ENCODE peak calls at places on chromosomes 7 and 10, in six cellular contexts. One of them, this sample, is unnamed.

GRCh38 chr10:71889388-71889987 is 38.4 kb upstream of the PSAP start:
- DNase-seq in RWPE2: no peak
- DNase-seq in lower lobe of right lung: no peak
- DNase-seq in astrocyte of the spinal cord: no peak
- DNase-seq in HCT116: no peak
- DNase-seq in K562: no peak
- DNase-seq in this sample: no peak

GRCh38 chr10:24894728-24895127 is 57.7 kb downstream of the PRTFDC1 start:
- DNase-seq in RWPE2: no peak
- DNase-seq in lower lobe of right lung: no peak
- DNase-seq in astrocyte of the spinal cord: no peak
- DNase-seq in HCT116: no peak
- DNase-seq in K562: no peak
- DNase-seq in this sample: no peak

GRCh38 chr10:27197980-27198645 is 42.5 kb downstream of the ACBD5 start:
- DNase-seq in RWPE2: no peak
- DNase-seq in lower lobe of right lung: no peak
- DNase-seq in astrocyte of the spinal cord: no peak
- DNase-seq in HCT116: no peak
- DNase-seq in K562: no peak
- DNase-seq in this sample: no peak

GRCh38 chr7:6259257-6259656 is 13.2 kb downstream of the CYTH3 start:
- DNase-seq in RWPE2: no peak
- DNase-seq in lower lobe of right lung: no peak
- DNase-seq in astrocyte of the spinal cord: no peak
- DNase-seq in HCT116: no peak
- DNase-seq in K562: no peak
- DNase-seq in this sample: no peak

GRCh38 chr10:30811665-30812017 is 182.1 kb upstream of the LYZL2 start:
- DNase-seq in RWPE2: no peak
- DNase-seq in lower lobe of right lung: no peak
- DNase-seq in astrocyte of the spinal cord: no peak
- DNase-seq in HCT116: no peak
- DNase-seq in K562: no peak
- DNase-seq in this sample: no peak

GRCh38 chr7:17807242-17807641 is 133.1 kb downstream of the SNX13 start:
- DNase-seq in RWPE2: no peak
- DNase-seq in lower lobe of right lung: no peak
- DNase-seq in astrocyte of the spinal cord: no peak
- DNase-seq in HCT116: no peak
- DNase-seq in K562: peak
- DNase-seq in this sample: no peak

GRCh38 chr7:158863611-158864506 is 7.5 kb downstream of the DYNC2I1 start:
- DNase-seq in RWPE2: peak
- DNase-seq in lower lobe of right lung: peak
- DNase-seq in astrocyte of the spinal cord: peak
- DNase-seq in HCT116: peak
- DNase-seq in K562: peak
- DNase-seq in this sample: no peak

GRCh38 chr10:103564116-103564501 is 70.6 kb downstream of the NEURL1 start:
- DNase-seq in RWPE2: no peak
- DNase-seq in lower lobe of right lung: no peak
- DNase-seq in astrocyte of the spinal cord: no peak
- DNase-seq in HCT116: no peak
- DNase-seq in K562: no peak
- DNase-seq in this sample: no peak

GRCh38 chr7:19404912-19405329 is 259.7 kb upstream of the FERD3L start:
- DNase-seq in RWPE2: peak
- DNase-seq in lower lobe of right lung: no peak
- DNase-seq in astrocyte of the spinal cord: peak
- DNase-seq in HCT116: peak
- DNase-seq in K562: no peak
- DNase-seq in this sample: no peak

GRCh38 chr7:45592230-45592991 is 18.2 kb downstream of the ADCY1 start:
- DNase-seq in RWPE2: peak
- DNase-seq in lower lobe of right lung: no peak
- DNase-seq in astrocyte of the spinal cord: no peak
- DNase-seq in HCT116: no peak
- DNase-seq in K562: no peak
- DNase-seq in this sample: no peak

GRCh38 chr7:158958618-158959017 is 102.3 kb downstream of the DYNC2I1 start:
- DNase-seq in RWPE2: no peak
- DNase-seq in lower lobe of right lung: no peak
- DNase-seq in astrocyte of the spinal cord: no peak
- DNase-seq in HCT116: no peak
- DNase-seq in K562: no peak
- DNase-seq in this sample: peak

GRCh38 chr7:12607134-12607533 is 36.6 kb downstream of the SCIN start:
- DNase-seq in RWPE2: no peak
- DNase-seq in lower lobe of right lung: no peak
- DNase-seq in astrocyte of the spinal cord: no peak
- DNase-seq in HCT116: no peak
- DNase-seq in K562: no peak
- DNase-seq in this sample: no peak

GRCh38 chr7:43394441-43395130 is 188.3 kb upstream of the STK17A start:
- DNase-seq in RWPE2: no peak
- DNase-seq in lower lobe of right lung: no peak
- DNase-seq in astrocyte of the spinal cord: no peak
- DNase-seq in HCT116: no peak
- DNase-seq in K562: peak
- DNase-seq in this sample: no peak

GRCh38 chr7:157644946-157645345 is 308.1 kb downstream of the DNAJB6 start:
- DNase-seq in RWPE2: no peak
- DNase-seq in lower lobe of right lung: no peak
- DNase-seq in astrocyte of the spinal cord: no peak
- DNase-seq in HCT116: no peak
- DNase-seq in K562: no peak
- DNase-seq in this sample: no peak

GRCh38 chr7:10815546-10815945 is 158.1 kb upstream of the PHF14 start:
- DNase-seq in RWPE2: no peak
- DNase-seq in lower lobe of right lung: no peak
- DNase-seq in astrocyte of the spinal cord: no peak
- DNase-seq in HCT116: no peak
- DNase-seq in K562: no peak
- DNase-seq in this sample: no peak
- H3K4me3 ChIP-seq in RWPE2: no peak
- H3K4me3 ChIP-seq in lower lobe of right lung: no peak
- H3K4me3 ChIP-seq in astrocyte of the spinal cord: no peak
- H3K4me3 ChIP-seq in HCT116: no peak
- H3K4me3 ChIP-seq in K562: no peak
- H3K4me3 ChIP-seq in this sample: no peak

DNA sequence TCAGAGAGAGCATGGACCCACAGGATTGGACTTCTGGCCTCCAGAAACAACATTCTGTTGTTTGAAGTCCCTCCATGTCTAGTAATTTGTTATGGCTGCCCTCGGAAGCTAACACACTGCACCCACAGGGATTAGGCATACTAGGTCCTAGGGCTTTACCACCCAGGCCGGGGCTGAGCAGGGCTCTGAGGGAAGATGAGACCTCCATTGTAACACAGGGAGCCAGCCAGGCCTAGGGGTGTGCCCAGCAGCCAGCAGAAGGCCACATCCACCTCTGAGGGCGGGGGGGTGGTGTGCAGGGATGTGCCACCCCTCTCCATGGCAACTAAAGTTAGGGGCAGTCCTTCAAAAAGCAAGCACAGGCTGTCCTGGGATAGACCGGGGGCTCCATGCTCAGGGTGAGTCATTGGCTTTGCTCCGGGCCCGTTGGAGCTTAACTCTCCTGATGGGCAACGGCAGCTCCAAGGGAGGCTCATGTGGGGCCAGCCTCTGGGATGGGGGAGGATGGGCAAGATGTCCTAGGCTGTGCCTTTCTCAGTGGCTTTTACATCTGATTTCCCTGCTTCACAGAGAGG is 96.6 kb upstream of the GPR26 start:
- DNase-seq in RWPE2: no peak
- DNase-seq in lower lobe of right lung: no peak
- DNase-seq in astrocyte of the spinal cord: no peak
- DNase-seq in HCT116: no peak
- DNase-seq in K562: no peak
- DNase-seq in this sample: no peak
- H3K4me3 ChIP-seq in RWPE2: no peak
- H3K4me3 ChIP-seq in lower lobe of right lung: no peak
- H3K4me3 ChIP-seq in astrocyte of the spinal cord: no peak
- H3K4me3 ChIP-seq in HCT116: no peak
- H3K4me3 ChIP-seq in K562: no peak
- H3K4me3 ChIP-seq in this sample: no peak

GRCh38 chr7:538764-539685 is 19.4 kb upstream of the PDGFA start:
- DNase-seq in RWPE2: peak
- DNase-seq in lower lobe of right lung: peak
- DNase-seq in astrocyte of the spinal cord: no peak
- DNase-seq in HCT116: no peak
- DNase-seq in K562: no peak
- DNase-seq in this sample: peak
- H3K4me3 ChIP-seq in RWPE2: peak
- H3K4me3 ChIP-seq in lower lobe of right lung: no peak
- H3K4me3 ChIP-seq in astrocyte of the spinal cord: no peak
- H3K4me3 ChIP-seq in HCT116: peak
- H3K4me3 ChIP-seq in K562: no peak
- H3K4me3 ChIP-seq in this sample: no peak

GRCh38 chr10:58516118-58516517 is 3.4 kb downstream of the BICC1 start:
- DNase-seq in RWPE2: no peak
- DNase-seq in lower lobe of right lung: no peak
- DNase-seq in astrocyte of the spinal cord: peak
- DNase-seq in HCT116: no peak
- DNase-seq in K562: no peak
- DNase-seq in this sample: no peak
- H3K4me3 ChIP-seq in RWPE2: no peak
- H3K4me3 ChIP-seq in lower lobe of right lung: no peak
- H3K4me3 ChIP-seq in astrocyte of the spinal cord: no peak
- H3K4me3 ChIP-seq in HCT116: no peak
- H3K4me3 ChIP-seq in K562: no peak
- H3K4me3 ChIP-seq in this sample: no peak

GRCh38 chr7:27170936-27171635 is 3.0 kb downstream of the HOXA10 start:
- DNase-seq in RWPE2: peak
- DNase-seq in lower lobe of right lung: no peak
- DNase-seq in astrocyte of the spinal cord: no peak
- DNase-seq in HCT116: no peak
- DNase-seq in K562: no peak
- DNase-seq in this sample: peak
- H3K4me3 ChIP-seq in RWPE2: peak
- H3K4me3 ChIP-seq in lower lobe of right lung: no peak
- H3K4me3 ChIP-seq in astrocyte of the spinal cord: peak
- H3K4me3 ChIP-seq in HCT116: peak
- H3K4me3 ChIP-seq in K562: no peak
- H3K4me3 ChIP-seq in this sample: no peak

DNA sequence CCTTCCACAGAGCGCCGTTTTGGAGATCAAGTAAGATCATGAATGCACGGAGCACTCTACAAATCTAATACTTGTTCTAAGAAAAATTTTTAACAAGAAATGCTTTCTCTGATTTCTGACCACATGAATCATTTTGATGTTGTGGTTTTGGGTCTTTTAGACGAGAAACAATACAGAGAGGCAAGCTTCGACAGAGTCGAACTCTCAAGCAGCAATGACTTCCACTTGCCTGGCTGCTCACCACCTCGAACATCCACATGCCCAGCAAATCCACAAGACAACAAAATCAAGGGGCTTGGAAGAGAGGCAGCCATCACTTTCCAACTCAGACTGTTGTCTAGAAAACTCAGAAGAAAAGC is 69.4 kb upstream of the GSDME start:
- DNase-seq in RWPE2: no peak
- DNase-seq in lower lobe of right lung: no peak
- DNase-seq in astrocyte of the spinal cord: peak
- DNase-seq in HCT116: no peak
- DNase-seq in K562: no peak
- DNase-seq in this sample: no peak
- H3K4me3 ChIP-seq in RWPE2: no peak
- H3K4me3 ChIP-seq in lower lobe of right lung: no peak
- H3K4me3 ChIP-seq in astrocyte of the spinal cord: no peak
- H3K4me3 ChIP-seq in HCT116: peak
- H3K4me3 ChIP-seq in K562: no peak
- H3K4me3 ChIP-seq in this sample: no peak

DNA sequence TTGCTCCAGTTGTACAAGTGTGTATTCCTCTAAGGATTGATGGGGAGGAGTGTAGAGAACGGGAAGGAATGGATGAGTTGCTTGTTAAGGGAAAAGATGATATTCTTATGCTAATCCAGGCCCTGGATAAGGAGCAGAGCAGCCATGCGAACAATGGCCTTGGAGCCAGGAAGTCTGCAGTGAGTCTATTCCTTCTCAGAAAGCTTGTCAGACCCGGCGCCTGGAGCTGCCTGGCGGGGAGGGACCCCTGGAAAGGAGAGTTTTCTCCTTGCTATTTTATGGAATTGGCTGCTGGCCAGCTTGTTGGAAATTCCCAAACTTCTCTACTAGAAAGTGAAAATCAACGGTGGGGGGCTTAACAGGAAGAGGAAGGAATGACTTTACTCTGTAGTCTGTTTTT is 89.1 kb downstream of the MMRN2 start:
- DNase-seq in RWPE2: no peak
- DNase-seq in lower lobe of right lung: no peak
- DNase-seq in astrocyte of the spinal cord: peak
- DNase-seq in HCT116: no peak
- DNase-seq in K562: no peak
- DNase-seq in this sample: no peak
- H3K4me3 ChIP-seq in RWPE2: no peak
- H3K4me3 ChIP-seq in lower lobe of right lung: no peak
- H3K4me3 ChIP-seq in astrocyte of the spinal cord: no peak
- H3K4me3 ChIP-seq in HCT116: no peak
- H3K4me3 ChIP-seq in K562: no peak
- H3K4me3 ChIP-seq in this sample: no peak

GRCh38 chr10:79133386-79133785 is 64.6 kb downstream of the ZMIZ1 start:
- DNase-seq in RWPE2: no peak
- DNase-seq in lower lobe of right lung: no peak
- DNase-seq in astrocyte of the spinal cord: no peak
- DNase-seq in HCT116: no peak
- DNase-seq in K562: no peak
- DNase-seq in this sample: no peak
- H3K4me3 ChIP-seq in RWPE2: no peak
- H3K4me3 ChIP-seq in lower lobe of right lung: no peak
- H3K4me3 ChIP-seq in astrocyte of the spinal cord: no peak
- H3K4me3 ChIP-seq in HCT116: no peak
- H3K4me3 ChIP-seq in K562: no peak
- H3K4me3 ChIP-seq in this sample: no peak

GRCh38 chr7:140479739-140480084 is 407 bp upstream of the MKRN1 start:
- DNase-seq in RWPE2: no peak
- DNase-seq in lower lobe of right lung: no peak
- DNase-seq in astrocyte of the spinal cord: no peak
- DNase-seq in HCT116: no peak
- DNase-seq in K562: peak
- DNase-seq in this sample: no peak
- H3K4me3 ChIP-seq in RWPE2: peak
- H3K4me3 ChIP-seq in lower lobe of right lung: peak
- H3K4me3 ChIP-seq in astrocyte of the spinal cord: peak
- H3K4me3 ChIP-seq in HCT116: peak
- H3K4me3 ChIP-seq in K562: peak
- H3K4me3 ChIP-seq in this sample: peak

DNA sequence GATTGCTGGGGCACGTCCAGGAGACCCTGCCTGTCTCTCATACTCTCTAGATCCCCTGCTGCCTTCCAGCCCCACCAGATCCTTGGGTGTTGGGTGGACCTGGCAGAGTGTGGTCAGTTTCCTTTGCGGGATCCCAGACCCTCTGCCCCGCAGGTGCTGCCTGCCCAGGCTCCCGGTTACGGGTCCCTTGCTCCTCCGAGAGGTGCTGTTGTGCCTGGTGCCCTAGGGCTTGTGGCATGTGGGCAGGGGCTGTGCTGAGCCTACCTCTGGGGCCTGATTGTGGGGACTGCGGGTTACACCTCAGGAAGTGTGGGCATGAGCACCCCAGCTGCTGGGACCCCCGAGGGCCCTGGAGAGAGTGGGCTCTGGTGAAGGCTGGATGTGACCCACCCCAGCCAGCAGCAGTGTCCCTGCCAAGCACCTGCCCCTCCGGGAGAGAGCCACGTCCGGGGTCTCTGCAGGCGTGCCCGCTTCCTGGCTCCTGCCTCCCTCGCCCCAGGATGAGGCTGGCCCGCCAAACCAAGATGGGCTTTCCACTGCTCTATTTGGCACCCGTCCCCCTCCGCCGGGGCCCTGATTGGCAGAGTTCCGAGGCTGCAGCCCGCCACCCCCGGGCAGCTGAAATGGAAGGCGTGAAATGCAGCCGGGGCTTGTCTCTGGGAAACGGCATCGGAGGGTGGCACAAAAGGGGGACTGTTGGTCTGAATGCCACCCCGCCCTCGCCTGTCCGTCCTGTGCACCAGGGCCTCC is 17.0 kb downstream of the CLIP2 start:
- DNase-seq in RWPE2: no peak
- DNase-seq in lower lobe of right lung: no peak
- DNase-seq in astrocyte of the spinal cord: no peak
- DNase-seq in HCT116: no peak
- DNase-seq in K562: no peak
- DNase-seq in this sample: no peak
- H3K4me3 ChIP-seq in RWPE2: no peak
- H3K4me3 ChIP-seq in lower lobe of right lung: peak
- H3K4me3 ChIP-seq in astrocyte of the spinal cord: no peak
- H3K4me3 ChIP-seq in HCT116: no peak
- H3K4me3 ChIP-seq in K562: no peak
- H3K4me3 ChIP-seq in this sample: no peak